ENCODE peak calls at places on chromosomes 5 and 9, in eight cellular contexts. One of them, this sample, is unnamed.

GRCh38 chr5:135880801-135881200 is 14.8 kb downstream of the IL9 start:
- ATAC-seq in naive thymus-derived CD8-positive, alpha-beta T cell: no peak
- ATAC-seq in mucosa of descending colon: peak
- ATAC-seq in stimulated activated naive CD8-positive, alpha-beta T cell treated with anti-CD3 and anti-CD28 coated beads, Interleukin-15, Interleukin-2, amounts not matched to agents 100 U/mL and 50 U/mL, for 24 hours: no peak
- ATAC-seq in activated T-cell treated with anti-CD3 and anti-CD28 coated beads, Interleukin-2, amount 50 U/mL, for 72 hours: no peak
- ATAC-seq in left cardiac atrium: no peak
- ATAC-seq in upper lobe of right lung: no peak
- ATAC-seq in right cardiac atrium: no peak
- ATAC-seq in this sample: no peak

GRCh38 chr5:39717186-39717897 is 292.6 kb upstream of the DAB2 start:
- ATAC-seq in naive thymus-derived CD8-positive, alpha-beta T cell: no peak
- ATAC-seq in mucosa of descending colon: no peak
- ATAC-seq in stimulated activated naive CD8-positive, alpha-beta T cell treated with anti-CD3 and anti-CD28 coated beads, Interleukin-15, Interleukin-2, amounts not matched to agents 100 U/mL and 50 U/mL, for 24 hours: no peak
- ATAC-seq in activated T-cell treated with anti-CD3 and anti-CD28 coated beads, Interleukin-2, amount 50 U/mL, for 72 hours: no peak
- ATAC-seq in left cardiac atrium: no peak
- ATAC-seq in upper lobe of right lung: no peak
- ATAC-seq in right cardiac atrium: no peak
- ATAC-seq in this sample: no peak

GRCh38 chr9:36842560-36843530 is 191.2 kb downstream of the PAX5 start:
- ATAC-seq in naive thymus-derived CD8-positive, alpha-beta T cell: no peak
- ATAC-seq in mucosa of descending colon: no peak
- ATAC-seq in stimulated activated naive CD8-positive, alpha-beta T cell treated with anti-CD3 and anti-CD28 coated beads, Interleukin-15, Interleukin-2, amounts not matched to agents 100 U/mL and 50 U/mL, for 24 hours: no peak
- ATAC-seq in activated T-cell treated with anti-CD3 and anti-CD28 coated beads, Interleukin-2, amount 50 U/mL, for 72 hours: no peak
- ATAC-seq in left cardiac atrium: no peak
- ATAC-seq in upper lobe of right lung: no peak
- ATAC-seq in right cardiac atrium: no peak
- ATAC-seq in this sample: no peak

GRCh38 chr5:139138790-139139189 is 59.4 kb downstream of the SIL1 start:
- ATAC-seq in naive thymus-derived CD8-positive, alpha-beta T cell: no peak
- ATAC-seq in mucosa of descending colon: peak
- ATAC-seq in stimulated activated naive CD8-positive, alpha-beta T cell treated with anti-CD3 and anti-CD28 coated beads, Interleukin-15, Interleukin-2, amounts not matched to agents 100 U/mL and 50 U/mL, for 24 hours: peak
- ATAC-seq in activated T-cell treated with anti-CD3 and anti-CD28 coated beads, Interleukin-2, amount 50 U/mL, for 72 hours: peak
- ATAC-seq in left cardiac atrium: peak
- ATAC-seq in upper lobe of right lung: peak
- ATAC-seq in right cardiac atrium: peak
- ATAC-seq in this sample: peak

GRCh38 chr9:109311731-109312130 is 9.1 kb downstream of the EPB41L4B start:
- ATAC-seq in naive thymus-derived CD8-positive, alpha-beta T cell: no peak
- ATAC-seq in mucosa of descending colon: no peak
- ATAC-seq in stimulated activated naive CD8-positive, alpha-beta T cell treated with anti-CD3 and anti-CD28 coated beads, Interleukin-15, Interleukin-2, amounts not matched to agents 100 U/mL and 50 U/mL, for 24 hours: peak
- ATAC-seq in activated T-cell treated with anti-CD3 and anti-CD28 coated beads, Interleukin-2, amount 50 U/mL, for 72 hours: peak
- ATAC-seq in left cardiac atrium: no peak
- ATAC-seq in upper lobe of right lung: no peak
- ATAC-seq in right cardiac atrium: no peak
- ATAC-seq in this sample: no peak

GRCh38 chr9:524008-524407 is 309.3 kb downstream of the DOCK8 start:
- ATAC-seq in naive thymus-derived CD8-positive, alpha-beta T cell: no peak
- ATAC-seq in mucosa of descending colon: peak
- ATAC-seq in stimulated activated naive CD8-positive, alpha-beta T cell treated with anti-CD3 and anti-CD28 coated beads, Interleukin-15, Interleukin-2, amounts not matched to agents 100 U/mL and 50 U/mL, for 24 hours: no peak
- ATAC-seq in activated T-cell treated with anti-CD3 and anti-CD28 coated beads, Interleukin-2, amount 50 U/mL, for 72 hours: no peak
- ATAC-seq in left cardiac atrium: peak
- ATAC-seq in upper lobe of right lung: peak
- ATAC-seq in right cardiac atrium: peak
- ATAC-seq in this sample: peak

GRCh38 chr9:110255064-110255416 is 1.3 kb downstream of the TXN start:
- ATAC-seq in naive thymus-derived CD8-positive, alpha-beta T cell: no peak
- ATAC-seq in mucosa of descending colon: no peak
- ATAC-seq in stimulated activated naive CD8-positive, alpha-beta T cell treated with anti-CD3 and anti-CD28 coated beads, Interleukin-15, Interleukin-2, amounts not matched to agents 100 U/mL and 50 U/mL, for 24 hours: no peak
- ATAC-seq in activated T-cell treated with anti-CD3 and anti-CD28 coated beads, Interleukin-2, amount 50 U/mL, for 72 hours: no peak
- ATAC-seq in left cardiac atrium: no peak
- ATAC-seq in upper lobe of right lung: no peak
- ATAC-seq in right cardiac atrium: no peak
- ATAC-seq in this sample: no peak

GRCh38 chr5:62649476-62650113 is 71.0 kb downstream of the LRRC70 start:
- ATAC-seq in naive thymus-derived CD8-positive, alpha-beta T cell: no peak
- ATAC-seq in mucosa of descending colon: peak
- ATAC-seq in stimulated activated naive CD8-positive, alpha-beta T cell treated with anti-CD3 and anti-CD28 coated beads, Interleukin-15, Interleukin-2, amounts not matched to agents 100 U/mL and 50 U/mL, for 24 hours: no peak
- ATAC-seq in activated T-cell treated with anti-CD3 and anti-CD28 coated beads, Interleukin-2, amount 50 U/mL, for 72 hours: no peak
- ATAC-seq in left cardiac atrium: peak
- ATAC-seq in upper lobe of right lung: no peak
- ATAC-seq in right cardiac atrium: peak
- ATAC-seq in this sample: no peak

GRCh38 chr5:144084971-144085370 is 85.5 kb downstream of the YIPF5 start:
- ATAC-seq in naive thymus-derived CD8-positive, alpha-beta T cell: no peak
- ATAC-seq in mucosa of descending colon: no peak
- ATAC-seq in stimulated activated naive CD8-positive, alpha-beta T cell treated with anti-CD3 and anti-CD28 coated beads, Interleukin-15, Interleukin-2, amounts not matched to agents 100 U/mL and 50 U/mL, for 24 hours: no peak
- ATAC-seq in activated T-cell treated with anti-CD3 and anti-CD28 coated beads, Interleukin-2, amount 50 U/mL, for 72 hours: no peak
- ATAC-seq in left cardiac atrium: no peak
- ATAC-seq in upper lobe of right lung: no peak
- ATAC-seq in right cardiac atrium: no peak
- ATAC-seq in this sample: no peak

GRCh38 chr5:103708601-103709000 is 146.0 kb upstream of the NUDT12 start:
- ATAC-seq in naive thymus-derived CD8-positive, alpha-beta T cell: no peak
- ATAC-seq in mucosa of descending colon: peak
- ATAC-seq in stimulated activated naive CD8-positive, alpha-beta T cell treated with anti-CD3 and anti-CD28 coated beads, Interleukin-15, Interleukin-2, amounts not matched to agents 100 U/mL and 50 U/mL, for 24 hours: no peak
- ATAC-seq in activated T-cell treated with anti-CD3 and anti-CD28 coated beads, Interleukin-2, amount 50 U/mL, for 72 hours: no peak
- ATAC-seq in left cardiac atrium: no peak
- ATAC-seq in upper lobe of right lung: no peak
- ATAC-seq in right cardiac atrium: no peak
- ATAC-seq in this sample: no peak

GRCh38 chr5:42583322-42583721 is 160.1 kb downstream of the GHR start:
- ATAC-seq in naive thymus-derived CD8-positive, alpha-beta T cell: no peak
- ATAC-seq in mucosa of descending colon: peak
- ATAC-seq in stimulated activated naive CD8-positive, alpha-beta T cell treated with anti-CD3 and anti-CD28 coated beads, Interleukin-15, Interleukin-2, amounts not matched to agents 100 U/mL and 50 U/mL, for 24 hours: no peak
- ATAC-seq in activated T-cell treated with anti-CD3 and anti-CD28 coated beads, Interleukin-2, amount 50 U/mL, for 72 hours: no peak
- ATAC-seq in left cardiac atrium: peak
- ATAC-seq in upper lobe of right lung: peak
- ATAC-seq in right cardiac atrium: peak
- ATAC-seq in this sample: peak

GRCh38 chr5:6859951-6860638 is 146.9 kb downstream of the TENT4A start:
- ATAC-seq in naive thymus-derived CD8-positive, alpha-beta T cell: no peak
- ATAC-seq in mucosa of descending colon: no peak
- ATAC-seq in stimulated activated naive CD8-positive, alpha-beta T cell treated with anti-CD3 and anti-CD28 coated beads, Interleukin-15, Interleukin-2, amounts not matched to agents 100 U/mL and 50 U/mL, for 24 hours: no peak
- ATAC-seq in activated T-cell treated with anti-CD3 and anti-CD28 coated beads, Interleukin-2, amount 50 U/mL, for 72 hours: no peak
- ATAC-seq in left cardiac atrium: no peak
- ATAC-seq in upper lobe of right lung: no peak
- ATAC-seq in right cardiac atrium: no peak
- ATAC-seq in this sample: no peak

GRCh38 chr9:27400334-27400875 is 103.5 kb upstream of the EQTN start:
- ATAC-seq in naive thymus-derived CD8-positive, alpha-beta T cell: no peak
- ATAC-seq in mucosa of descending colon: peak
- ATAC-seq in stimulated activated naive CD8-positive, alpha-beta T cell treated with anti-CD3 and anti-CD28 coated beads, Interleukin-15, Interleukin-2, amounts not matched to agents 100 U/mL and 50 U/mL, for 24 hours: no peak
- ATAC-seq in activated T-cell treated with anti-CD3 and anti-CD28 coated beads, Interleukin-2, amount 50 U/mL, for 72 hours: no peak
- ATAC-seq in left cardiac atrium: no peak
- ATAC-seq in upper lobe of right lung: no peak
- ATAC-seq in right cardiac atrium: no peak
- ATAC-seq in this sample: peak

GRCh38 chr5:171226864-171227263 is 82.2 kb upstream of the TLX3 start:
- ATAC-seq in naive thymus-derived CD8-positive, alpha-beta T cell: no peak
- ATAC-seq in mucosa of descending colon: no peak
- ATAC-seq in stimulated activated naive CD8-positive, alpha-beta T cell treated with anti-CD3 and anti-CD28 coated beads, Interleukin-15, Interleukin-2, amounts not matched to agents 100 U/mL and 50 U/mL, for 24 hours: no peak
- ATAC-seq in activated T-cell treated with anti-CD3 and anti-CD28 coated beads, Interleukin-2, amount 50 U/mL, for 72 hours: no peak
- ATAC-seq in left cardiac atrium: no peak
- ATAC-seq in upper lobe of right lung: no peak
- ATAC-seq in right cardiac atrium: no peak
- ATAC-seq in this sample: no peak

GRCh38 chr5:174420651-174421407 is 303.6 kb upstream of the MSX2 start:
- ATAC-seq in naive thymus-derived CD8-positive, alpha-beta T cell: no peak
- ATAC-seq in mucosa of descending colon: no peak
- ATAC-seq in stimulated activated naive CD8-positive, alpha-beta T cell treated with anti-CD3 and anti-CD28 coated beads, Interleukin-15, Interleukin-2, amounts not matched to agents 100 U/mL and 50 U/mL, for 24 hours: no peak
- ATAC-seq in activated T-cell treated with anti-CD3 and anti-CD28 coated beads, Interleukin-2, amount 50 U/mL, for 72 hours: no peak
- ATAC-seq in left cardiac atrium: no peak
- ATAC-seq in upper lobe of right lung: no peak
- ATAC-seq in right cardiac atrium: no peak
- ATAC-seq in this sample: no peak

GRCh38 chr5:57817924-57818323 is 335.3 kb upstream of the ACTBL2 start:
- ATAC-seq in naive thymus-derived CD8-positive, alpha-beta T cell: no peak
- ATAC-seq in mucosa of descending colon: no peak
- ATAC-seq in stimulated activated naive CD8-positive, alpha-beta T cell treated with anti-CD3 and anti-CD28 coated beads, Interleukin-15, Interleukin-2, amounts not matched to agents 100 U/mL and 50 U/mL, for 24 hours: no peak
- ATAC-seq in activated T-cell treated with anti-CD3 and anti-CD28 coated beads, Interleukin-2, amount 50 U/mL, for 72 hours: no peak
- ATAC-seq in left cardiac atrium: peak
- ATAC-seq in upper lobe of right lung: no peak
- ATAC-seq in right cardiac atrium: no peak
- ATAC-seq in this sample: no peak

GRCh38 chr5:67268233-67269011 is 71.8 kb upstream of the CD180 start:
- ATAC-seq in naive thymus-derived CD8-positive, alpha-beta T cell: no peak
- ATAC-seq in mucosa of descending colon: peak
- ATAC-seq in stimulated activated naive CD8-positive, alpha-beta T cell treated with anti-CD3 and anti-CD28 coated beads, Interleukin-15, Interleukin-2, amounts not matched to agents 100 U/mL and 50 U/mL, for 24 hours: no peak
- ATAC-seq in activated T-cell treated with anti-CD3 and anti-CD28 coated beads, Interleukin-2, amount 50 U/mL, for 72 hours: no peak
- ATAC-seq in left cardiac atrium: peak
- ATAC-seq in upper lobe of right lung: peak
- ATAC-seq in right cardiac atrium: peak
- ATAC-seq in this sample: peak

GRCh38 chr9:21551401-21551800 is 69.3 kb upstream of the IFNE start:
- ATAC-seq in naive thymus-derived CD8-positive, alpha-beta T cell: no peak
- ATAC-seq in mucosa of descending colon: no peak
- ATAC-seq in stimulated activated naive CD8-positive, alpha-beta T cell treated with anti-CD3 and anti-CD28 coated beads, Interleukin-15, Interleukin-2, amounts not matched to agents 100 U/mL and 50 U/mL, for 24 hours: no peak
- ATAC-seq in activated T-cell treated with anti-CD3 and anti-CD28 coated beads, Interleukin-2, amount 50 U/mL, for 72 hours: no peak
- ATAC-seq in left cardiac atrium: no peak
- ATAC-seq in upper lobe of right lung: no peak
- ATAC-seq in right cardiac atrium: no peak
- ATAC-seq in this sample: no peak

GRCh38 chr9:109449036-109449798 is 48.9 kb downstream of the PTPN3 start:
- ATAC-seq in naive thymus-derived CD8-positive, alpha-beta T cell: no peak
- ATAC-seq in mucosa of descending colon: no peak
- ATAC-seq in stimulated activated naive CD8-positive, alpha-beta T cell treated with anti-CD3 and anti-CD28 coated beads, Interleukin-15, Interleukin-2, amounts not matched to agents 100 U/mL and 50 U/mL, for 24 hours: no peak
- ATAC-seq in activated T-cell treated with anti-CD3 and anti-CD28 coated beads, Interleukin-2, amount 50 U/mL, for 72 hours: no peak
- ATAC-seq in left cardiac atrium: no peak
- ATAC-seq in upper lobe of right lung: no peak
- ATAC-seq in right cardiac atrium: peak
- ATAC-seq in this sample: peak

GRCh38 chr9:133207540-133208170 is 1.4 kb downstream of the OBP2B start:
- ATAC-seq in naive thymus-derived CD8-positive, alpha-beta T cell: no peak
- ATAC-seq in mucosa of descending colon: no peak
- ATAC-seq in stimulated activated naive CD8-positive, alpha-beta T cell treated with anti-CD3 and anti-CD28 coated beads, Interleukin-15, Interleukin-2, amounts not matched to agents 100 U/mL and 50 U/mL, for 24 hours: no peak
- ATAC-seq in activated T-cell treated with anti-CD3 and anti-CD28 coated beads, Interleukin-2, amount 50 U/mL, for 72 hours: no peak
- ATAC-seq in left cardiac atrium: no peak
- ATAC-seq in upper lobe of right lung: no peak
- ATAC-seq in right cardiac atrium: no peak
- ATAC-seq in this sample: no peak

GRCh38 chr5:159972538-159973362 is 36.2 kb upstream of the TTC1 start:
- ATAC-seq in naive thymus-derived CD8-positive, alpha-beta T cell: no peak
- ATAC-seq in mucosa of descending colon: no peak
- ATAC-seq in stimulated activated naive CD8-positive, alpha-beta T cell treated with anti-CD3 and anti-CD28 coated beads, Interleukin-15, Interleukin-2, amounts not matched to agents 100 U/mL and 50 U/mL, for 24 hours: no peak
- ATAC-seq in activated T-cell treated with anti-CD3 and anti-CD28 coated beads, Interleukin-2, amount 50 U/mL, for 72 hours: no peak
- ATAC-seq in left cardiac atrium: no peak
- ATAC-seq in upper lobe of right lung: no peak
- ATAC-seq in right cardiac atrium: no peak
- ATAC-seq in this sample: no peak

GRCh38 chr5:132462856-132463745 is 27.5 kb downstream of the IRF1 start:
- ATAC-seq in naive thymus-derived CD8-positive, alpha-beta T cell: no peak
- ATAC-seq in mucosa of descending colon: peak
- ATAC-seq in stimulated activated naive CD8-positive, alpha-beta T cell treated with anti-CD3 and anti-CD28 coated beads, Interleukin-15, Interleukin-2, amounts not matched to agents 100 U/mL and 50 U/mL, for 24 hours: no peak
- ATAC-seq in activated T-cell treated with anti-CD3 and anti-CD28 coated beads, Interleukin-2, amount 50 U/mL, for 72 hours: no peak
- ATAC-seq in left cardiac atrium: no peak
- ATAC-seq in upper lobe of right lung: no peak
- ATAC-seq in right cardiac atrium: no peak
- ATAC-seq in this sample: no peak

GRCh38 chr9:132210472-132211145 is 48.8 kb downstream of the NTNG2 start:
- ATAC-seq in naive thymus-derived CD8-positive, alpha-beta T cell: no peak
- ATAC-seq in mucosa of descending colon: no peak
- ATAC-seq in stimulated activated naive CD8-positive, alpha-beta T cell treated with anti-CD3 and anti-CD28 coated beads, Interleukin-15, Interleukin-2, amounts not matched to agents 100 U/mL and 50 U/mL, for 24 hours: no peak
- ATAC-seq in activated T-cell treated with anti-CD3 and anti-CD28 coated beads, Interleukin-2, amount 50 U/mL, for 72 hours: peak
- ATAC-seq in left cardiac atrium: no peak
- ATAC-seq in upper lobe of right lung: no peak
- ATAC-seq in right cardiac atrium: no peak
- ATAC-seq in this sample: peak

GRCh38 chr9:123262338-123262737 is 6.0 kb downstream of the STRBP start:
- ATAC-seq in naive thymus-derived CD8-positive, alpha-beta T cell: no peak
- ATAC-seq in mucosa of descending colon: no peak
- ATAC-seq in stimulated activated naive CD8-positive, alpha-beta T cell treated with anti-CD3 and anti-CD28 coated beads, Interleukin-15, Interleukin-2, amounts not matched to agents 100 U/mL and 50 U/mL, for 24 hours: no peak
- ATAC-seq in activated T-cell treated with anti-CD3 and anti-CD28 coated beads, Interleukin-2, amount 50 U/mL, for 72 hours: no peak
- ATAC-seq in left cardiac atrium: no peak
- ATAC-seq in upper lobe of right lung: no peak
- ATAC-seq in right cardiac atrium: no peak
- ATAC-seq in this sample: peak

GRCh38 chr5:134051305-134051704 is 46.5 kb upstream of the VDAC1 start:
- ATAC-seq in naive thymus-derived CD8-positive, alpha-beta T cell: peak
- ATAC-seq in mucosa of descending colon: no peak
- ATAC-seq in stimulated activated naive CD8-positive, alpha-beta T cell treated with anti-CD3 and anti-CD28 coated beads, Interleukin-15, Interleukin-2, amounts not matched to agents 100 U/mL and 50 U/mL, for 24 hours: peak
- ATAC-seq in activated T-cell treated with anti-CD3 and anti-CD28 coated beads, Interleukin-2, amount 50 U/mL, for 72 hours: peak
- ATAC-seq in left cardiac atrium: no peak
- ATAC-seq in upper lobe of right lung: no peak
- ATAC-seq in right cardiac atrium: no peak
- ATAC-seq in this sample: peak

GRCh38 chr5:7857361-7857760 is 6.4 kb upstream of the CFAP90 start:
- ATAC-seq in naive thymus-derived CD8-positive, alpha-beta T cell: no peak
- ATAC-seq in mucosa of descending colon: no peak
- ATAC-seq in stimulated activated naive CD8-positive, alpha-beta T cell treated with anti-CD3 and anti-CD28 coated beads, Interleukin-15, Interleukin-2, amounts not matched to agents 100 U/mL and 50 U/mL, for 24 hours: no peak
- ATAC-seq in activated T-cell treated with anti-CD3 and anti-CD28 coated beads, Interleukin-2, amount 50 U/mL, for 72 hours: no peak
- ATAC-seq in left cardiac atrium: no peak
- ATAC-seq in upper lobe of right lung: no peak
- ATAC-seq in right cardiac atrium: peak
- ATAC-seq in this sample: no peak

GRCh38 chr5:27171696-27172362 is 133.4 kb upstream of the CDH9 start:
- ATAC-seq in naive thymus-derived CD8-positive, alpha-beta T cell: no peak
- ATAC-seq in mucosa of descending colon: no peak
- ATAC-seq in stimulated activated naive CD8-positive, alpha-beta T cell treated with anti-CD3 and anti-CD28 coated beads, Interleukin-15, Interleukin-2, amounts not matched to agents 100 U/mL and 50 U/mL, for 24 hours: no peak
- ATAC-seq in activated T-cell treated with anti-CD3 and anti-CD28 coated beads, Interleukin-2, amount 50 U/mL, for 72 hours: no peak
- ATAC-seq in left cardiac atrium: no peak
- ATAC-seq in upper lobe of right lung: no peak
- ATAC-seq in right cardiac atrium: no peak
- ATAC-seq in this sample: no peak

GRCh38 chr5:167315762-167316161 is 975.7 kb upstream of the WWC1 start:
- ATAC-seq in naive thymus-derived CD8-positive, alpha-beta T cell: no peak
- ATAC-seq in mucosa of descending colon: no peak
- ATAC-seq in stimulated activated naive CD8-positive, alpha-beta T cell treated with anti-CD3 and anti-CD28 coated beads, Interleukin-15, Interleukin-2, amounts not matched to agents 100 U/mL and 50 U/mL, for 24 hours: no peak
- ATAC-seq in activated T-cell treated with anti-CD3 and anti-CD28 coated beads, Interleukin-2, amount 50 U/mL, for 72 hours: no peak
- ATAC-seq in left cardiac atrium: no peak
- ATAC-seq in upper lobe of right lung: no peak
- ATAC-seq in right cardiac atrium: no peak
- ATAC-seq in this sample: no peak

GRCh38 chr9:90009447-90009846 is 404.6 kb downstream of the GADD45G start:
- ATAC-seq in naive thymus-derived CD8-positive, alpha-beta T cell: no peak
- ATAC-seq in mucosa of descending colon: peak
- ATAC-seq in stimulated activated naive CD8-positive, alpha-beta T cell treated with anti-CD3 and anti-CD28 coated beads, Interleukin-15, Interleukin-2, amounts not matched to agents 100 U/mL and 50 U/mL, for 24 hours: no peak
- ATAC-seq in activated T-cell treated with anti-CD3 and anti-CD28 coated beads, Interleukin-2, amount 50 U/mL, for 72 hours: no peak
- ATAC-seq in left cardiac atrium: peak
- ATAC-seq in upper lobe of right lung: peak
- ATAC-seq in right cardiac atrium: no peak
- ATAC-seq in this sample: peak

GRCh38 chr5:13609504-13609903 is 335.0 kb downstream of the DNAH5 start:
- ATAC-seq in naive thymus-derived CD8-positive, alpha-beta T cell: no peak
- ATAC-seq in mucosa of descending colon: no peak
- ATAC-seq in stimulated activated naive CD8-positive, alpha-beta T cell treated with anti-CD3 and anti-CD28 coated beads, Interleukin-15, Interleukin-2, amounts not matched to agents 100 U/mL and 50 U/mL, for 24 hours: no peak
- ATAC-seq in activated T-cell treated with anti-CD3 and anti-CD28 coated beads, Interleukin-2, amount 50 U/mL, for 72 hours: no peak
- ATAC-seq in left cardiac atrium: no peak
- ATAC-seq in upper lobe of right lung: no peak
- ATAC-seq in right cardiac atrium: no peak
- ATAC-seq in this sample: no peak

GRCh38 chr9:102362463-102363138 is 624.2 kb upstream of the GRIN3A start:
- ATAC-seq in naive thymus-derived CD8-positive, alpha-beta T cell: no peak
- ATAC-seq in mucosa of descending colon: no peak
- ATAC-seq in stimulated activated naive CD8-positive, alpha-beta T cell treated with anti-CD3 and anti-CD28 coated beads, Interleukin-15, Interleukin-2, amounts not matched to agents 100 U/mL and 50 U/mL, for 24 hours: no peak
- ATAC-seq in activated T-cell treated with anti-CD3 and anti-CD28 coated beads, Interleukin-2, amount 50 U/mL, for 72 hours: no peak
- ATAC-seq in left cardiac atrium: no peak
- ATAC-seq in upper lobe of right lung: no peak
- ATAC-seq in right cardiac atrium: no peak
- ATAC-seq in this sample: no peak

GRCh38 chr5:125267636-125268248 is 521.3 kb upstream of the ZNF608 start:
- ATAC-seq in naive thymus-derived CD8-positive, alpha-beta T cell: no peak
- ATAC-seq in mucosa of descending colon: no peak
- ATAC-seq in stimulated activated naive CD8-positive, alpha-beta T cell treated with anti-CD3 and anti-CD28 coated beads, Interleukin-15, Interleukin-2, amounts not matched to agents 100 U/mL and 50 U/mL, for 24 hours: no peak
- ATAC-seq in activated T-cell treated with anti-CD3 and anti-CD28 coated beads, Interleukin-2, amount 50 U/mL, for 72 hours: no peak
- ATAC-seq in left cardiac atrium: no peak
- ATAC-seq in upper lobe of right lung: no peak
- ATAC-seq in right cardiac atrium: no peak
- ATAC-seq in this sample: no peak

GRCh38 chr9:35605336-35606137 is 475 bp downstream of the TESK1 start:
- ATAC-seq in naive thymus-derived CD8-positive, alpha-beta T cell: peak
- ATAC-seq in mucosa of descending colon: peak
- ATAC-seq in stimulated activated naive CD8-positive, alpha-beta T cell treated with anti-CD3 and anti-CD28 coated beads, Interleukin-15, Interleukin-2, amounts not matched to agents 100 U/mL and 50 U/mL, for 24 hours: peak
- ATAC-seq in activated T-cell treated with anti-CD3 and anti-CD28 coated beads, Interleukin-2, amount 50 U/mL, for 72 hours: no peak
- ATAC-seq in left cardiac atrium: no peak
- ATAC-seq in upper lobe of right lung: peak
- ATAC-seq in right cardiac atrium: no peak
- ATAC-seq in this sample: no peak

GRCh38 chr5:159581502-159582249 is 251.4 kb upstream of the IL12B start:
- ATAC-seq in naive thymus-derived CD8-positive, alpha-beta T cell: no peak
- ATAC-seq in mucosa of descending colon: no peak
- ATAC-seq in stimulated activated naive CD8-positive, alpha-beta T cell treated with anti-CD3 and anti-CD28 coated beads, Interleukin-15, Interleukin-2, amounts not matched to agents 100 U/mL and 50 U/mL, for 24 hours: peak
- ATAC-seq in activated T-cell treated with anti-CD3 and anti-CD28 coated beads, Interleukin-2, amount 50 U/mL, for 72 hours: no peak
- ATAC-seq in left cardiac atrium: peak
- ATAC-seq in upper lobe of right lung: peak
- ATAC-seq in right cardiac atrium: no peak
- ATAC-seq in this sample: peak